ENCODE peak calls at places on chromosomes 6 and 20, in five cellular contexts. Z, P, S, A and M are unnamed samples.

GRCh38 chr6:37982320-37982719 is 162.8 kb downstream of the ZFAND3 start:
- DNase-seq in Z (no peak), P (no peak), S (no peak), A (no peak), M (no peak)

GRCh38 chr6:118903134-118903533 is 9.2 kb downstream of the ASF1A start:
- DNase-seq in Z (no peak), P (no peak), S (no peak), A (no peak), M (no peak)

GRCh38 chr20:33812673-33813462 is 1.7 kb downstream of the CHMP4B start:
- DNase-seq in Z (no peak), P (no peak), S (peak), A (no peak), M (no peak)

GRCh38 chr6:85516168-85516567 is 66.3 kb downstream of the NT5E start:
- DNase-seq in Z (no peak), P (no peak), S (peak), A (no peak), M (no peak)

GRCh38 chr6:167695831-167696230 is 130.9 kb upstream of the AFDN start:
- DNase-seq in Z (no peak), P (no peak), S (no peak), A (no peak), M (no peak)

GRCh38 chr20:20393207-20393606 is 25.3 kb downstream of the INSM1 start:
- DNase-seq in Z (no peak), P (no peak), S (peak), A (no peak), M (no peak)

GRCh38 chr6:147053311-147053921 is 150.8 kb upstream of the STXBP5 start:
- DNase-seq in Z (no peak), P (no peak), S (no peak), A (no peak), M (no peak)

GRCh38 chr6:111890981-111891380 is 17.7 kb upstream of the FYN start:
- DNase-seq in Z (no peak), P (no peak), S (no peak), A (no peak), M (no peak)

GRCh38 chr20:20593447-20594170 is 118.8 kb downstream of the RALGAPA2 start:
- DNase-seq in Z (no peak), P (no peak), S (peak), A (no peak), M (peak)

GRCh38 chr20:60407011-60407771 is 449.0 kb downstream of the CDH26 start:
- DNase-seq in Z (no peak), P (no peak), S (no peak), A (no peak), M (no peak)

GRCh38 chr6:169340395-169340794 is 86.7 kb upstream of the THBS2 start:
- DNase-seq in Z (no peak), P (no peak), S (no peak), A (no peak), M (no peak)

GRCh38 chr6:31581511-31582229 is 554 bp downstream of the LTB start:
- DNase-seq in Z (no peak), P (peak), S (no peak), A (no peak), M (no peak)

GRCh38 chr6:151239603-151240035 is at the start of gene AKAP12:
- DNase-seq in Z (peak), P (peak), S (peak), A (no peak), M (peak)

GRCh38 chr6:69696273-69696672 is 100.5 kb downstream of the LMBRD1 start:
- DNase-seq in Z (no peak), P (no peak), S (peak), A (no peak), M (no peak)

GRCh38 chr6:37725967-37726366 is 28.3 kb upstream of the MDGA1 start:
- DNase-seq in Z (no peak), P (no peak), S (peak), A (no peak), M (no peak)

GRCh38 chr6:17354700-17355403 is 38.5 kb upstream of the CAP2 start:
- DNase-seq in Z (no peak), P (no peak), S (peak), A (no peak), M (no peak)
- H3K4me3 ChIP-seq in Z (no peak), P (no peak), S (no peak), A (no peak), M (no peak)

DNA sequence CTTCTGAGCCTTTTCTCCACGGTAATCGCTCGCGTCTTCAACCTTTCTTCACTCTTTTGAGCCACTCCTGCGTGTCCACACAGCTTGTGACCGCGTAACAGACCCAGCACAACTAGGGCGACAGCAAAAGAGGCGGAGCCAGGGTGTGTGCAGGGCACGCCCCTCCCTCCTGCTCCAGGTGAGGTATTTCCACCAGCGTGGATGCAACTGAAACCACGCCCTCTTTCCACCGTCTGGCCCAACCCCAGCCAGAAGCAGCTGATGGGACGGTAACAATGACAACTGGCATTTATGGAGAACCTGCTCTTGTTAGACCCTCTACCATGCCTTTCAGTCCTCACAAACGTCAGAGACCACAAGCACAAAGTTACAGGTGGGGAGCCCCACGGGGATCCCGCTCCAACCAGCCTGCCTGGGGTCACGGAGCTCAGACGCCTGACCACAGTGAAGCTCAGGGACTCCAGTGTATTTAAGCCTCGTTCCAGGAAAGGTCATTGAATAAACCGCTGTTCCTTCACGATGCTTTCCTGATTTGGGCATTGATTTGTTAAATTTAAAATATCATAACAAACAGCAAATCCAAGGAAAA is 2.0 kb downstream of the PXDC1 start:
- DNase-seq in Z (no peak), P (peak), S (no peak), A (no peak), M (peak)
- H3K4me3 ChIP-seq in Z (peak), P (peak), S (peak), A (no peak), M (peak)

GRCh38 chr6:79810153-79810806 is 137.1 kb downstream of the ELOVL4 start:
- DNase-seq in Z (no peak), P (no peak), S (peak), A (no peak), M (no peak)
- H3K4me3 ChIP-seq in Z (no peak), P (no peak), S (no peak), A (no peak), M (no peak)

GRCh38 chr20:23120261-23120660 is 34.1 kb upstream of the CD93 start:
- DNase-seq in Z (no peak), P (no peak), S (no peak), A (no peak), M (no peak)
- H3K4me3 ChIP-seq in Z (no peak), P (no peak), S (no peak), A (no peak), M (no peak)

DNA sequence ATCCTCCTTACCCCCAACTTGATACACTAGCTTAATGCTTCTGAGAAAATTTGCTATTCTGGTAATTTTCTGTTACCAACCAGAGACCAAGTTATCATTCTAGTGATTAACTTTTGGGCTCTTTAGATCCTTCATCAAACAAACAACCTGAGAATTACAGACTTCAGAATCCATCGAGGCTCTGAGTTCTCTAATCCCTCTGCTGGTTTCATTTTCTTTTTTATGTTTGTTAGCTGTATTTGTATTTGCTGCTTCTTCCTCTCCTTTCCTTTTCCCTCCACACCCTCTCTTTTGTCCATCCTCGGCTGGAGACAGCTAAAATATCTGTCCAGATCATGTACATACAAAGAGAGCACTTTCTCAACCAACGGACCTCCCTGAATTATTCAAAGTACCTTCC is 98.7 kb upstream of the RIPOR2 start:
- DNase-seq in Z (no peak), P (no peak), S (no peak), A (no peak), M (no peak)
- H3K4me3 ChIP-seq in Z (peak), P (no peak), S (no peak), A (peak), M (no peak)

GRCh38 chr20:48785256-48785655 is 42.5 kb downstream of the PREX1 start:
- DNase-seq in Z (no peak), P (no peak), S (no peak), A (no peak), M (no peak)

GRCh38 chr20:48787861-48788375 is 39.9 kb downstream of the PREX1 start:
- DNase-seq in Z (no peak), P (no peak), S (peak), A (no peak), M (no peak)

GRCh38 chr20:48785801-48786200 is 42.0 kb downstream of the PREX1 start:
- DNase-seq in Z (no peak), P (no peak), S (no peak), A (no peak), M (no peak)

GRCh38 chr20:48788486-48789072 is 39.2 kb downstream of the PREX1 start:
- DNase-seq in Z (no peak), P (no peak), S (no peak), A (no peak), M (no peak)

DNA sequence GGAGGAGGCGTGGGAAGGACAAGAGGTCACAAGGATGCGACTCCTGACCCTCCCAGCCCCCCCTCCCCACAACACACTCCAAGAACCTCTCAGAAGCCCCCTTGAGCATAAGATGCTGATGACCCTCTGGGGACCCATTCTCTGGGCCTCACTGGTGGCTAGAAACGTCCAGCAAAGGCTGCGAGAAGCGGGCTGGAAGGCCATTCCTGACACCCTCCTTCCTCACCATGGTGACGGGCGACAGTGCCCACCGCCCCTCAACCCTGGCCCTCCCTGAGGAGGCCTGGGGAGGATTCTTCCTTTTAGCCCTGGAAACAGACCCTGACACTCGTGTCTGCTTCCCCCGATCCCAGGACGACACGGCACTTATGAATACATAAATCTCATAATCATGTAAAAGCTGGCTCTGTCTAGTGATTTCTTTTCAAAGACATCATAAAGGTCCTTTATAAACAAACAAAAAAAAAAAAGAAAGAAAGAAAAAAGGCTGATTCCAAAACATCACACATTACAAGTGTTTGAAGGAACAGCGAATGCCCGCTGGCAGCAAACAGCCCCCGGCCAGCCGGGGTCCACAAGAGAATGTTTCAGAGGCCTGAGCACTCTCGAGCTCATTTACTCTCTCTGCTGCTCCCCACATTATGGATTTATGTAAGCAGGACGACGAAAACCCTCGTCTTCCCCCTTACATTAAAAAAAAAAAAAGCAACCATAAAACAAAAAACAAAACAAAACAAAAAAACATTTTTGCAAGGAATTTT is 40.7 kb downstream of the PREX1 start:
- DNase-seq in Z (no peak), P (no peak), S (no peak), A (no peak), M (no peak)
- H3K4me3 ChIP-seq in Z (no peak), P (no peak), S (no peak), A (no peak), M (no peak)

GRCh38 chr6:108163267-108163643 is 2.6 kb upstream of the NR2E1 start:
- DNase-seq in Z (no peak), P (no peak), S (no peak), A (no peak), M (no peak)
- H3K4me3 ChIP-seq in Z (no peak), P (no peak), S (no peak), A (no peak), M (no peak)